ENCODE peak calls at places on chromosomes 11 and 22, in seven cellular contexts. S is NCI-H446; L is DMS153; I is stimulated activated CD4-positive, alpha-beta T cell treated with anti-CD3 and anti-CD28 coated beads, Interleukin-15, amount 100 ng/mL, for 48 hours; P is lung; J is HS-5; T is activated T-helper 1 cell treated with anti-CD3 and anti-CD28 coated beads, Interleukin-12 subunit alpha, Interleukin-12 subunit beta, Interleukin-2, Interleukin-4 antibody, amounts not matched to agents 30 ng/mL and 10 ng/mL and 1 ng/mL, durations not matched to agents 14 hours and 24 hours and 36 hours. X is an unnamed sample.
A peak's percentile ranks its signal among the peaks of the same experiment; 100 is the strongest.

GRCh38 chr11:105357764-105358163 is 218.2 kb upstream of the CARD18 start:
- DNase-seq in S (no peak), L (no peak), I (no peak), P (no peak), J (no peak), T (no peak), X (no peak)

GRCh38 chr22:42945736-42946135 is 69.2 kb downstream of the PACSIN2 start:
- DNase-seq in S (no peak), L (no peak), I (no peak), P (no peak), J (no peak), T (no peak), X (no peak)

GRCh38 chr11:72721689-72722049 is 30.5 kb downstream of the ARAP1 start:
- DNase-seq in S (no peak), L (no peak), I (no peak), P (no peak), J (no peak), T (peak; percentile 24), X (peak; percentile 53)

GRCh38 chr11:107956543-107956942 is 28.3 kb downstream of the RAB39A start:
- DNase-seq in S (peak; percentile 33), L (no peak), I (no peak), P (no peak), J (no peak), T (no peak), X (no peak)

GRCh38 chr11:117822031-117822521 is 2.5 kb downstream of the FXYD2 start:
- DNase-seq in S (peak; percentile 26), L (no peak), I (no peak), P (no peak), J (no peak), T (no peak), X (peak; percentile 47)

GRCh38 chr11:61913699-61914395 is 3.5 kb downstream of the RAB3IL1 start:
- DNase-seq in S (no peak), L (no peak), I (no peak), P (no peak), J (no peak), T (no peak), X (no peak)

GRCh38 chr11:74268451-74268850 is 43.0 kb downstream of the P4HA3 start:
- DNase-seq in S (no peak), L (no peak), I (no peak), P (no peak), J (no peak), T (no peak), X (no peak)

GRCh38 chr11:46247090-46247489 is 30.4 kb upstream of the CREB3L1 start:
- DNase-seq in S (peak; percentile 96), L (no peak), I (no peak), P (no peak), J (no peak), T (no peak), X (no peak)

GRCh38 chr11:94127632-94128031 is 1.0 kb upstream of the PANX1 start:
- DNase-seq in S (no peak), L (peak; percentile 8), I (no peak), P (no peak), J (no peak), T (no peak), X (no peak)

GRCh38 chr22:50672041-50672440 is 582 bp upstream of the SHANK3 start:
- DNase-seq in S (no peak), L (no peak), I (no peak), P (no peak), J (no peak), T (no peak), X (no peak)

GRCh38 chr22:46767249-46767985 is 5.0 kb downstream of the TBC1D22A start:
- DNase-seq in S (no peak), L (no peak), I (no peak), P (no peak), J (no peak), T (no peak), X (no peak)

GRCh38 chr22:22851969-22852368 is 35.6 kb upstream of the IGLL5 start:
- DNase-seq in S (no peak), L (no peak), I (no peak), P (no peak), J (no peak), T (no peak), X (no peak)